ENCODE peak calls at places on chromosomes 6 and 20, in ten cellular contexts. W, F, K, L, E, Y, R, I, S and Q are unnamed samples.

GRCh38 chr6:25971187-25971811 is 8.7 kb downstream of the TRIM38 start:
- DNase-seq in Y (peak), F (peak), R (no peak), L (peak), I (no peak), K (no peak), S (peak), W (peak), E (no peak), Q (peak)

GRCh38 chr20:13344671-13345070 is 123.6 kb downstream of the ISM1 start:
- DNase-seq in E (no peak), W (no peak), K (no peak), Y (no peak), L (no peak), I (no peak), R (no peak), S (no peak), F (no peak), Q (no peak)

GRCh38 chr6:78483546-78483945 is 383.8 kb upstream of the IRAK1BP1 start:
- DNase-seq in I (no peak), K (no peak), R (no peak), Y (no peak), F (no peak), L (no peak), E (no peak), S (no peak), W (no peak), Q (peak)

GRCh38 chr6:142047934-142048592 is 84.7 kb upstream of the GJE1 start:
- DNase-seq in E (no peak), Y (no peak), I (no peak), F (no peak), W (no peak), L (no peak), S (no peak), R (no peak), K (no peak), Q (no peak)

GRCh38 chr20:56516631-56517030 is 7.9 kb upstream of the FAM209A start:
- DNase-seq in E (no peak), S (no peak), F (no peak), Y (no peak), R (no peak), L (no peak), K (no peak), W (no peak), I (no peak), Q (no peak)

GRCh38 chr6:156910938-156911337 is 133.8 kb downstream of the ARID1B start:
- DNase-seq in R (no peak), I (no peak), L (no peak), K (no peak), S (no peak), Y (no peak), W (no peak), F (no peak), E (no peak), Q (peak)

GRCh38 chr6:150297327-150298028 is 71.3 kb upstream of the IYD start:
- DNase-seq in Y (peak), E (no peak), R (no peak), S (no peak), F (peak), I (no peak), L (peak), K (no peak), W (peak), Q (peak)

GRCh38 chr6:156988276-156989158 is 211.3 kb downstream of the ARID1B start:
- DNase-seq in E (peak), K (no peak), L (peak), F (no peak), R (peak), W (no peak), Y (no peak), S (no peak), I (no peak), Q (peak)

GRCh38 chr20:62245911-62246280 is 7.6 kb downstream of the OSBPL2 start:
- DNase-seq in E (no peak), K (no peak), W (no peak), R (no peak), L (no peak), I (no peak), F (no peak), Y (no peak), S (no peak), Q (no peak)

GRCh38 chr6:80639243-80639642 is 532.8 kb downstream of the BCKDHB start:
- DNase-seq in F (no peak), S (no peak), I (no peak), L (no peak), W (peak), R (no peak), K (no peak), Y (peak), E (peak), Q (peak)

GRCh38 chr6:113858067-113858604 is 991 bp downstream of the MARCKS start:
- DNase-seq in Y (peak), R (peak), K (peak), L (peak), W (no peak), I (no peak), F (peak), E (peak), S (no peak), Q (peak)

GRCh38 chr6:20402181-20403079 is 751 bp downstream of the E2F3 start:
- DNase-seq in E (peak), I (peak), Y (peak), W (no peak), R (peak), K (peak), S (no peak), L (peak), F (peak), Q (peak)

GRCh38 chr6:142378138-142378875 is 76.5 kb downstream of the ADGRG6 start:
- DNase-seq in F (no peak), L (no peak), W (peak), K (no peak), R (no peak), S (peak), I (no peak), E (no peak), Y (peak), Q (peak)

GRCh38 chr20:32820000-32820697 is 395 bp downstream of the MAPRE1 start:
- DNase-seq in S (no peak), W (no peak), F (peak), L (peak), K (peak), I (peak), E (peak), Y (peak), R (peak), Q (peak)

GRCh38 chr20:6750438-6750837 is 17.0 kb upstream of the BMP2 start:
- DNase-seq in Y (no peak), F (no peak), W (no peak), I (no peak), R (no peak), L (no peak), E (no peak), K (no peak), S (no peak), Q (no peak)

GRCh38 chr6:164252952-164253351 is 838.4 kb downstream of the QKI start:
- DNase-seq in L (no peak), R (no peak), Y (no peak), E (no peak), I (no peak), K (no peak), F (no peak), W (no peak), S (no peak), Q (peak)

GRCh38 chr6:105348897-105349296 is 54.0 kb downstream of the PREP start:
- DNase-seq in I (no peak), R (no peak), W (no peak), L (no peak), F (no peak), K (no peak), S (no peak), Y (no peak), E (no peak), Q (no peak)

GRCh38 chr6:10531513-10531912 is 10.4 kb downstream of the GCNT2 start:
- DNase-seq in L (no peak), I (no peak), R (no peak), E (no peak), Y (no peak), S (no peak), W (no peak), K (no peak), F (no peak), Q (no peak)

GRCh38 chr20:39778847-39779641 is 816.9 kb downstream of the DHX35 start:
- DNase-seq in R (no peak), S (no peak), E (no peak), I (no peak), Y (no peak), F (no peak), W (peak), K (no peak), L (no peak), Q (peak)

GRCh38 chr6:7815716-7816115 is 89.8 kb downstream of the BMP6 start:
- DNase-seq in W (no peak), S (no peak), Y (no peak), F (no peak), I (no peak), K (no peak), E (no peak), L (no peak), R (no peak), Q (no peak)

GRCh38 chr6:26054937-26055669 is 32.1 kb upstream of the HFE start:
- DNase-seq in L (peak), F (peak), Y (peak), I (peak), R (peak), W (peak), S (peak), K (peak), E (peak), Q (peak)

GRCh38 chr20:35837577-35838195 is 65.9 kb downstream of the PHF20 start:
- DNase-seq in F (no peak), S (no peak), W (no peak), L (no peak), K (no peak), I (no peak), E (no peak), Y (no peak), R (no peak), Q (peak)

GRCh38 chr6:28858963-28859362 is 64.8 kb downstream of the TRIM27 start:
- DNase-seq in R (no peak), F (no peak), L (no peak), I (no peak), K (no peak), E (no peak), Y (no peak), W (no peak), S (no peak), Q (no peak)

GRCh38 chr6:113824411-113824810 is 32.7 kb upstream of the MARCKS start:
- DNase-seq in S (no peak), Y (no peak), W (peak), L (no peak), R (no peak), E (no peak), K (no peak), F (no peak), I (no peak), Q (peak)

GRCh38 chr6:117206951-117207687 is 58.2 kb upstream of the VGLL2 start:
- DNase-seq in R (no peak), E (no peak), Y (no peak), L (no peak), F (no peak), S (no peak), K (no peak), I (no peak), W (no peak), Q (no peak)

GRCh38 chr6:6614965-6615304 is 26.4 kb downstream of the LY86 start:
- DNase-seq in Y (no peak), S (no peak), I (no peak), W (no peak), F (no peak), L (no peak), E (no peak), K (no peak), R (no peak), Q (no peak)

GRCh38 chr20:44288252-44288651 is 22.8 kb downstream of the FITM2 start:
- DNase-seq in R (no peak), L (peak), S (no peak), F (no peak), W (no peak), E (no peak), I (no peak), Y (no peak), K (no peak), Q (no peak)
- TF ChIP-seq CTCF in R (no peak), L (no peak), S (no peak), F (no peak), W (no peak), E (peak), I (no peak), Y (no peak), K (no peak), Q (no peak)

GRCh38 chr20:63498950-63499332 is at the start of gene EEF1A2:
- DNase-seq in Y (no peak), E (peak), W (no peak), R (no peak), S (no peak), F (no peak), K (peak), L (peak), I (peak), Q (no peak)
- H3K4me3 ChIP-seq in Y (peak), E (peak), W (peak), R (no peak), S (no peak), F (peak), K (peak), L (peak), I (no peak), Q (no peak)

GRCh38 chr20:61042501-61043385 is 209.3 kb upstream of the CDH4 start:
- DNase-seq in L (no peak), F (no peak), Y (no peak), E (no peak), K (no peak), R (no peak), S (no peak), W (no peak), I (no peak), Q (peak)

GRCh38 chr20:61045876-61046585 is 206.0 kb upstream of the CDH4 start:
- DNase-seq in K (no peak), Y (no peak), E (no peak), L (no peak), S (no peak), F (no peak), I (no peak), R (no peak), W (no peak), Q (no peak)

GRCh38 chr20:61043681-61044080 is 208.4 kb upstream of the CDH4 start:
- DNase-seq in E (no peak), F (no peak), K (no peak), L (no peak), R (no peak), Y (no peak), S (no peak), I (no peak), W (no peak), Q (no peak)

GRCh38 chr20:61045091-61045490 is 207.0 kb upstream of the CDH4 start:
- DNase-seq in S (no peak), F (no peak), R (no peak), E (no peak), K (no peak), L (no peak), Y (no peak), I (no peak), W (no peak), Q (no peak)

DNA sequence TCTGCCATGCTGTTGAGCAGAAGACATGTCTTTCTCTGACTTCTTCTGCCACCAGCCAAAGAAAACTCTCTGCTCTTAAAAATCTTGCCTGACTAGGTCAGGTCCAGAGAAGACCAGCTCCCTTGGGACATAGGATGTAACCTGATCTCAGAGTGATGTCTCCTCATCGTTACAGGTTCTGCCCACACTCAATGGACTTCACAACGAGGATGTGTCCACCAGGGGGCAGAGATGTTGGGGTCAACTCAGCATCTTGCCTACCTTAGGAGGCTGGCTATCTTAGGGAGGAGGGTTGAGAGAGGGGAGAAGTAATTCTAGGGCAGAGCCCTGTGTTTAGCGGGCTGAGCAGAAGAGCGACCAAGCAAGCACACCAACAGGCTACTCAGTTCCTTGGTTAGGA is 207.6 kb upstream of the CDH4 start:
- DNase-seq in W (no peak), S (no peak), R (no peak), F (no peak), I (no peak), E (no peak), Y (peak), L (peak), K (no peak), Q (peak)
- TF ChIP-seq CTCF in W (no peak), S (no peak), R (no peak), F (no peak), I (no peak), E (no peak), Y (no peak), L (peak), K (no peak), Q (peak)

GRCh38 chr6:75118925-75119515 is 86.8 kb downstream of the COL12A1 start:
- DNase-seq in E (no peak), F (no peak), R (no peak), S (no peak), L (no peak), W (no peak), K (no peak), I (no peak), Y (no peak), Q (no peak)

GRCh38 chr6:75114795-75115194 is 91.1 kb downstream of the COL12A1 start:
- DNase-seq in F (no peak), R (no peak), I (no peak), W (peak), K (no peak), E (no peak), Y (no peak), S (no peak), L (no peak), Q (no peak)

GRCh38 chr6:75115501-75115900 is 90.4 kb downstream of the COL12A1 start:
- DNase-seq in R (no peak), S (no peak), I (no peak), Y (no peak), F (no peak), W (peak), L (no peak), E (no peak), K (no peak), Q (peak)

GRCh38 chr6:75117701-75118100 is 88.2 kb downstream of the COL12A1 start:
- DNase-seq in Y (no peak), I (no peak), F (no peak), S (no peak), L (no peak), W (no peak), E (no peak), K (no peak), R (no peak), Q (no peak)

GRCh38 chr6:75116946-75117345 is 88.9 kb downstream of the COL12A1 start:
- DNase-seq in L (no peak), Y (no peak), W (no peak), K (no peak), F (no peak), E (no peak), S (no peak), I (no peak), R (no peak), Q (peak)
- H3K4me3 ChIP-seq in L (no peak), Y (no peak), W (no peak), K (no peak), F (no peak), E (no peak), S (no peak), I (no peak), R (no peak), Q (no peak)

DNA sequence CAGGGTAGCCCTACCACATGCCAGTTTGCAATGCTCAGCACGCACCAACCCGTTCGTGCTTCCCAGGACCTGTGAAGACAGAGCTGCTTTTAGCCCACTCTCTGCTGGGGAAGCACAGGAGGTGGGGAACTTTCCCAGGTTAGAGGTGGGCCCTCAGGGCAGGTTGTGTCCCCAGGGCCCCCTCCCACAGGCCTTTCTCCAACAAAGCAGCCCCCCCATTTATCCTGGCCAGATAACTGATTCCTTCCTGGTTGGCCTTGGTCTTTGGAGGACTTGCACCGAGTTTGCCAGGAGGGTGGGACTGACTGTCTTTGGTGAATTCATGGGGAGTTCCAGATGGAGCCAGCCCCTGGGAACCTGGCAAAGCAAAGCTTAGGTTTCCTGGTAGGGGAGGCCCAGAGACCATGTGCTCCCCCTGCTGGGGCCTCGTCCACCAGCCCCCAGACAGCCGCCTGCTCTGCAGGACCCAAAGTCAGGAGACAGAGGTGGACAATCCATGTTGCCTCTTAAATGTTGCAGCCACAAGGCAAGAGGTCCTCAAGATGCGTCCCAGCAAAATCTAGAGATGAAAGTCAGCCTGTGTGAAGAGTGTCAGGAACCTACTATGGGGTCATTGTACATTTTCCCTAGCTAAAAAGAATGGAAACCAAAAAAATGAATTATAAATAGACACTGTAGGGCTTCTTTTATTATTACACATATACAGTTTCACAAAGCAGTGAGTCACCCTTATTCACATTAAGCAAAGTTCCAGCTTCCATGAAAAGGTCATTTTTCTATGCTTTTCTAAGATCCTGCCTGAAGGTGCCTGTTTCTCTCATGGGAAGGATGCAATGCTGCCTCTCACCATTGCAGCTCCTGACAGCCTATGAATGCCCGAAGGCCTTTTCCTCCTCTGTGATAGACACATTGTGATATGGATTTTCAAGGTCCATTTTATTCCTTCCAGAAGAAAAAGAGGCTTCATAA is 497.8 kb downstream of the PREX1 start:
- DNase-seq in K (no peak), Y (peak), W (no peak), R (no peak), S (no peak), L (peak), I (no peak), F (no peak), E (peak), Q (peak)
- TF ChIP-seq CTCF in K (no peak), Y (peak), W (peak), R (peak), S (peak), L (peak), I (no peak), F (no peak), E (peak), Q (peak)

GRCh38 chr20:18496740-18497592 is at the start of gene RBBP9:
- DNase-seq in I (peak), F (peak), W (peak), E (peak), Y (peak), L (peak), K (peak), S (no peak), R (peak), Q (peak)
- H3K4me3 ChIP-seq in I (peak), F (peak), W (peak), E (peak), Y (peak), L (peak), K (peak), S (peak), R (peak), Q (peak)

GRCh38 chr20:34562643-34563042 is 4.1 kb downstream of the MAP1LC3A start:
- DNase-seq in K (no peak), Y (peak), W (no peak), F (no peak), S (no peak), L (peak), E (peak), R (peak), I (no peak), Q (peak)
- TF ChIP-seq CTCF in K (peak), Y (peak), W (peak), F (peak), S (peak), L (peak), E (peak), R (peak), I (no peak), Q (peak)

DNA sequence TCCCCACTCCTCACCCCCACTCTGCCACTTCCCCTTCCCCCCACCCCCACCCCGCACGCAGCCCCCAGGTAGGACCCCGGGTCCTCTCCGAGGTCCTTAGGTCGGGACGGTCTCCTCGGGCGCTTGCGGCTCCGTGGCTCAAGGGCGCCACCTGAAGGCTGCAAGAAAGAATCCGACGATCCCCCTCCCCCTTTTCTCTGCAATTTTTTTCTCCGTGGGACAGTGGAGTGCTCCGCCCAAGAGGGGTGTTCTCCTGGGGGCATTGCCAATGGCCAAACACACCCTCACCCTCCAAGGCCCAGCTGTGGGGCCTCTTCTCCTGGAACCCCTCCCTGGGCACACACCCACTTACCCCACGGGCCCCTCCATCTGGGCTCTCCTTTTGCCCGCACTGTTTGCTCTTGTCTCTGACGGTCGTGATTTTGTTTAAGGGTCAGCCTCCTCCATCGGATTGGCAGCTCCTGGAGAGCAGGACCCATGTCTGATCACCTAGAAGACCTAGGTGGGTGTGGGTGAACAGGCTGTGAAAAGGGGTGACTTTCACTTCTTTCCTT is 1.1 kb upstream of the TMEM74B start:
- DNase-seq in W (no peak), R (peak), L (peak), S (no peak), E (peak), Y (peak), F (no peak), K (no peak), I (peak), Q (peak)
- H3K4me3 ChIP-seq in W (peak), R (peak), L (peak), S (peak), E (no peak), Y (peak), F (peak), K (peak), I (no peak), Q (no peak)